ENCODE peak calls at places on chromosomes 3 and 15, in six cellular contexts. R, M, H, F, N and S are unnamed samples.

GRCh38 chr3:94082412-94082937 is 19.6 kb downstream of the NSUN3 start:
- DNase-seq in R (no peak), M (no peak), H (no peak), F (no peak), N (no peak), S (peak; percentile 31)

GRCh38 chr15:72193781-72194396 is 3.7 kb downstream of the GRAMD2A start:
- DNase-seq in R (no peak), M (no peak), H (no peak), F (no peak), N (no peak), S (no peak)

GRCh38 chr15:62940755-62941361 is 101.7 kb upstream of the TPM1 start:
- DNase-seq in R (peak; percentile 98), M (peak; percentile 78), H (peak; percentile 44), F (no peak), N (no peak), S (peak; percentile 43)

GRCh38 chr3:204102-204501 is 7.5 kb downstream of the CHL1 start:
- DNase-seq in R (no peak), M (no peak), H (no peak), F (no peak), N (no peak), S (no peak)

GRCh38 chr3:58642846-58643245 is 23.7 kb downstream of the FAM3D start:
- DNase-seq in R (no peak), M (no peak), H (no peak), F (no peak), N (no peak), S (no peak)

GRCh38 chr15:96028620-96029019 is 301.9 kb upstream of the NR2F2 start:
- DNase-seq in R (no peak), M (no peak), H (no peak), F (no peak), N (no peak), S (no peak)

GRCh38 chr3:172536505-172536904 is 13.3 kb upstream of the TNFSF10 start:
- DNase-seq in R (no peak), M (peak; percentile 21), H (no peak), F (no peak), N (no peak), S (peak; percentile 79)

GRCh38 chr15:101313041-101313761 is 18.2 kb upstream of the SNRPA1 start:
- DNase-seq in R (no peak), M (no peak), H (no peak), F (no peak), N (no peak), S (no peak)

GRCh38 chr15:70374096-70374495 is 276.4 kb upstream of the TLE3 start:
- DNase-seq in R (no peak), M (no peak), H (no peak), F (no peak), N (no peak), S (no peak)

DNA sequence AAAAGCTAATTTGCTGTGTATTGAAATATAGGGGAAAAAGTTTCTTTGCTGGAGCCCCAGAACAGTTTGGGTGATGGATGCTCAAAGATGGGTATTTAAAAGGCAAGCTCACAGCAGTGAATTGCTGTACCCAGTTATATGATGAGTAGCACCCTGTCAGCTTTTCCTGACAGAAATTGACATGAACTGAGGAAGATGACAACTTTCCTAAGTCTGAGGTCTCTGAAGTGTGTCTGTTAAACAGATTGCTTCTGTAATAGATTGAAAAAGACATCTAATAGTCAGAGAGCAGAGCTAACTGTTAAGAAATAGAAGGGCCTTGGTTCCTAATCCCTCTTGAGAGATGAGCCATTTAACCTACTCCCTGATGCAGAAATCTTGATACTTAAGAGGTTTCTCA is 1278.0 kb upstream of the ALCAM start:
- DNase-seq in R (no peak), M (no peak), H (no peak), F (no peak), N (no peak), S (no peak)
- H2AFZ ChIP-seq in R (no peak overlapping the region), M (no peak overlapping the region), H (no peak overlapping the region), F (no peak overlapping the region), N (no peak overlapping the region), S (no peak overlapping the region)

GRCh38 chr15:52642386-52643361 is 36.5 kb downstream of the ATOSA start:
- DNase-seq in R (peak; percentile 62), M (peak; percentile 37), H (no peak), F (no peak), N (no peak), S (no peak)
- H3K4me2 ChIP-seq in R (no peak overlapping the region), M (no peak overlapping the region), H (no peak overlapping the region), F (no peak overlapping the region), N (no peak overlapping the region), S (no peak overlapping the region)

GRCh38 chr3:41162541-41162940 is 36.8 kb upstream of the CTNNB1 start:
- DNase-seq in R (no peak), M (no peak), H (no peak), F (no peak), N (no peak), S (no peak)

GRCh38 chr3:41162981-41163380 is 36.3 kb upstream of the CTNNB1 start:
- DNase-seq in R (no peak), M (no peak), H (no peak), F (no peak), N (no peak), S (no peak)

GRCh38 chr3:41167722-41168497 is 31.4 kb upstream of the CTNNB1 start:
- DNase-seq in R (no peak), M (no peak), H (no peak), F (no peak), N (no peak), S (no peak)

GRCh38 chr3:41169038-41169437 is 30.3 kb upstream of the CTNNB1 start:
- DNase-seq in R (peak; percentile 19), M (no peak), H (no peak), F (no peak), N (no peak), S (no peak)

GRCh38 chr3:41164776-41165175 is 34.5 kb upstream of the CTNNB1 start:
- DNase-seq in R (no peak), M (no peak), H (no peak), F (no peak), N (no peak), S (no peak)
- H3K9me2 ChIP-seq in R (peaks cover 3% of the 10 kb centered on the region), M (no peaks in the 10 kb centered on the region), H (no peaks in the 10 kb centered on the region), F (no peaks in the 10 kb centered on the region), N (no peaks in the 10 kb centered on the region), S (no peaks in the 10 kb centered on the region)

GRCh38 chr3:25462495-25462894 is 34.4 kb downstream of the RARB start:
- DNase-seq in R (no peak), M (no peak), H (no peak), F (no peak), N (no peak), S (no peak)

GRCh38 chr3:25461946-25462345 is 33.9 kb downstream of the RARB start:
- DNase-seq in R (no peak), M (no peak), H (no peak), F (no peak), N (no peak), S (no peak)

GRCh38 chr3:25463850-25464418 is 35.9 kb downstream of the RARB start:
- DNase-seq in R (no peak), M (no peak), H (no peak), F (no peak), N (no peak), S (no peak)

GRCh38 chr3:25468866-25469319 is 40.8 kb downstream of the RARB start:
- DNase-seq in R (peak; percentile 61), M (no peak), H (peak; percentile 23), F (no peak), N (no peak), S (no peak)

GRCh38 chr3:25465266-25465860 is 37.3 kb downstream of the RARB start:
- DNase-seq in R (no peak), M (no peak), H (no peak), F (no peak), N (no peak), S (no peak)
- H2AFZ ChIP-seq in R (no peak overlapping the region), M (no peak overlapping the region), H (no peak overlapping the region), F (no peak overlapping the region), N (no peak overlapping the region), S (no peak overlapping the region)

DNA sequence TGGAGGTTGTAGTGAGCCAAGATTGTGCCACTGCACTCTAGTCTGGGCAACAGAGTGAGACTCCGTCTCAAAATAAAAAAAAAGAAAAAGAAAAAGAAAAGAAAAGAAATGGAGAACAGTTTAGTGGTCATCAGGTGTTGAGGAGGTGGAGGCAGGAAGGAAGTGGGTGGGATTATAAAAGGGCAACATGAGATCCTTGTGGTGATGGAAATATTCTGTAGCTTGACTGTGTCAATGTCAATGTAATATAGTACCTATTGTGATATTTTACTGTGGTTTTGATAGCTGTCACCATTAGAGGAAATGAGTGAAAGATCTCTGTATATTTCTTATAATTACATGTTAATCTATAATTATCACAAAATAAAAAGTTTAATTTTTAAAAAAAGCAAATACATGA is 60.8 kb downstream of the TRAT1 start:
- DNase-seq in R (no peak), M (no peak), H (no peak), F (no peak), N (no peak), S (no peak)
- H3K4me2 ChIP-seq in R (no peak overlapping the region), M (no peak overlapping the region), H (no peak overlapping the region), F (no peak overlapping the region), N (no peak overlapping the region), S (no peak overlapping the region)

GRCh38 chr3:41163399-41163798 is 35.9 kb upstream of the CTNNB1 start:
- DNase-seq in R (no peak), M (no peak), H (no peak), F (no peak), N (no peak), S (no peak)
- H3K9me2 ChIP-seq in R (no peaks in the 10 kb centered on the region), M (no peaks in the 10 kb centered on the region), H (no peaks in the 10 kb centered on the region), F (no peaks in the 10 kb centered on the region), N (no peaks in the 10 kb centered on the region), S (no peaks in the 10 kb centered on the region)

GRCh38 chr15:53193149-53193548 is 403.0 kb upstream of the ONECUT1 start:
- DNase-seq in R (peak; percentile 28), M (peak; percentile 33), H (no peak), F (peak; percentile 49), N (peak; percentile 3), S (no peak)

GRCh38 chr15:53202876-53203275 is 412.7 kb upstream of the ONECUT1 start:
- DNase-seq in R (no peak), M (no peak), H (no peak), F (no peak), N (no peak), S (no peak)

GRCh38 chr15:53196235-53196634 is 406.1 kb upstream of the ONECUT1 start:
- DNase-seq in R (no peak), M (no peak), H (no peak), F (no peak), N (no peak), S (no peak)

GRCh38 chr15:53197426-53197839 is 407.3 kb upstream of the ONECUT1 start:
- DNase-seq in R (peak; percentile 75), M (peak; percentile 61), H (peak; percentile 75), F (peak; percentile 86), N (peak; percentile 37), S (no peak)
- H2AFZ ChIP-seq in R (peak overlapping the region; percentile 23), M (no peak overlapping the region), H (peak overlapping the region; percentile 29), F (no peak overlapping the region), N (no peak overlapping the region), S (no peak overlapping the region)

GRCh38 chr15:75672646-75673425 is 25.1 kb downstream of the SNX33 start:
- DNase-seq in R (peak; percentile 63), M (no peak), H (peak; percentile 64), F (peak; percentile 86), N (no peak), S (peak; percentile 81)
- H3K4me2 ChIP-seq in R (peak overlapping the region; percentile 53), M (no peak overlapping the region), H (peak overlapping the region; percentile 39), F (peak overlapping the region; percentile 95), N (no peak overlapping the region), S (peak overlapping the region; percentile 79)

DNA sequence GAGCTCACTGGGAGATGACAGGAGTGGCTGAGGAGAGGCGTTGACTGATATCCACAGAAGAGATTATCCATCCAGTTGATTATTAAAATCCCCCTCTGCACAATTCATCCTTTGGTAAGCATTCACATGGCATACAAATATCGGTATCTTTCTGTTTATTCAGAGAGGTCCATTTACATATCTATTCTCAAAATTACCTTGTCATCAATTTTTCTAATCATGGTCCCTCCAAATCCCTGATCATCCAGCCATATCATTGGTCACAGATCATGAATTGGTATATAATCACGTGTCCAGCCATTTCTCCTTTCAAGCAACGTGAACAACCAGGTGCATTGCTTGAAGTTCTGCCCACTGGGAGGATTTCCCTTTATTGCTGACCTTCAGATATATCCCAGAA is 1321.0 kb downstream of the ROBO2 start:
- DNase-seq in R (no peak), M (no peak), H (no peak), F (no peak), N (no peak), S (no peak)
- H3K9me2 ChIP-seq in R (no peaks in the 10 kb centered on the region), M (no peaks in the 10 kb centered on the region), H (no peaks in the 10 kb centered on the region), F (no peaks in the 10 kb centered on the region), N (no peaks in the 10 kb centered on the region), S (no peaks in the 10 kb centered on the region)